ENCODE peak calls at places on chromosome 13, in six cellular contexts. One of them, this sample, is unnamed.

GRCh38 chr13:76522083-76522755 is 364.0 kb downstream of the KCTD12 start:
- DNase-seq in WTC11: peak; percentile 46
- DNase-seq in mammary epithelial cell: peak; percentile 43
- DNase-seq in fibroblast of pulmonary artery: peak; percentile 43
- DNase-seq in foreskin fibroblast: peak; percentile 62
- DNase-seq in uterus: no peak
- DNase-seq in this sample: no peak

GRCh38 chr13:32175307-32175706 is 139.9 kb downstream of the ZAR1L start:
- DNase-seq in mammary epithelial cell: no peak
- DNase-seq in uterus: peak; percentile 24
- DNase-seq in foreskin fibroblast: no peak
- DNase-seq in fibroblast of pulmonary artery: peak; percentile 36
- DNase-seq in WTC11: no peak
- DNase-seq in this sample: peak; percentile 35

GRCh38 chr13:65926750-65927171 is 1303.4 kb downstream of the PCDH9 start:
- DNase-seq in WTC11: peak; percentile 66
- DNase-seq in fibroblast of pulmonary artery: no peak
- DNase-seq in uterus: no peak
- DNase-seq in mammary epithelial cell: no peak
- DNase-seq in foreskin fibroblast: peak; percentile 33
- DNase-seq in this sample: peak; percentile 21

GRCh38 chr13:20231839-20232555 is at the start of gene GJB6:
- DNase-seq in uterus: no peak
- DNase-seq in WTC11: peak; percentile 68
- DNase-seq in fibroblast of pulmonary artery: no peak
- DNase-seq in mammary epithelial cell: peak; percentile 8
- DNase-seq in foreskin fibroblast: no peak
- DNase-seq in this sample: peak; percentile 67

GRCh38 chr13:24185591-24186232 is 25.2 kb downstream of the SPATA13 start:
- DNase-seq in uterus: no peak
- DNase-seq in foreskin fibroblast: peak; percentile 63
- DNase-seq in mammary epithelial cell: no peak
- DNase-seq in WTC11: no peak
- DNase-seq in fibroblast of pulmonary artery: peak; percentile 38
- DNase-seq in this sample: no peak

GRCh38 chr13:45728759-45729158 is 26.6 kb downstream of the CBY2 start:
- DNase-seq in fibroblast of pulmonary artery: peak; percentile 4
- DNase-seq in WTC11: peak; percentile 57
- DNase-seq in foreskin fibroblast: no peak
- DNase-seq in mammary epithelial cell: no peak
- DNase-seq in uterus: no peak
- DNase-seq in this sample: peak; percentile 12

GRCh38 chr13:111335263-111335662 is 14.8 kb downstream of the TEX29 start:
- DNase-seq in WTC11: no peak
- DNase-seq in mammary epithelial cell: no peak
- DNase-seq in uterus: no peak
- DNase-seq in fibroblast of pulmonary artery: no peak
- DNase-seq in foreskin fibroblast: no peak
- DNase-seq in this sample: no peak

GRCh38 chr13:101346942-101347728 is 69.2 kb downstream of the NALCN start:
- DNase-seq in mammary epithelial cell: peak; percentile 11
- DNase-seq in uterus: no peak
- DNase-seq in foreskin fibroblast: peak; percentile 54
- DNase-seq in WTC11: no peak
- DNase-seq in fibroblast of pulmonary artery: peak; percentile 11
- DNase-seq in this sample: no peak

GRCh38 chr13:73248711-73249580 is 190.1 kb downstream of the KLF5 start:
- DNase-seq in foreskin fibroblast: no peak
- DNase-seq in fibroblast of pulmonary artery: peak; percentile 59
- DNase-seq in uterus: no peak
- DNase-seq in mammary epithelial cell: peak; percentile 86
- DNase-seq in WTC11: no peak
- DNase-seq in this sample: no peak

GRCh38 chr13:85536706-85537105 is 262.5 kb downstream of the SLITRK6 start:
- DNase-seq in mammary epithelial cell: peak; percentile 11
- DNase-seq in fibroblast of pulmonary artery: peak; percentile 3
- DNase-seq in foreskin fibroblast: peak; percentile 66
- DNase-seq in WTC11: no peak
- DNase-seq in uterus: no peak
- DNase-seq in this sample: no peak

GRCh38 chr13:76991432-76991795 is 467 bp upstream of the CLN5 start:
- DNase-seq in fibroblast of pulmonary artery: no peak
- DNase-seq in WTC11: no peak
- DNase-seq in uterus: no peak
- DNase-seq in foreskin fibroblast: no peak
- DNase-seq in mammary epithelial cell: peak; percentile 13
- DNase-seq in this sample: no peak

GRCh38 chr13:102609696-102610095 is 12.9 kb downstream of the TPP2 start:
- DNase-seq in WTC11: no peak
- DNase-seq in foreskin fibroblast: no peak
- DNase-seq in mammary epithelial cell: no peak
- DNase-seq in fibroblast of pulmonary artery: no peak
- DNase-seq in uterus: no peak
- DNase-seq in this sample: no peak

GRCh38 chr13:73954808-73955207 is 179.4 kb downstream of the KLF12 start:
- DNase-seq in WTC11: no peak
- DNase-seq in uterus: no peak
- DNase-seq in mammary epithelial cell: no peak
- DNase-seq in foreskin fibroblast: no peak
- DNase-seq in fibroblast of pulmonary artery: no peak
- DNase-seq in this sample: no peak

GRCh38 chr13:33794576-33794975 is 23.4 kb upstream of the RFC3 start:
- DNase-seq in WTC11: no peak
- DNase-seq in fibroblast of pulmonary artery: peak; percentile 33
- DNase-seq in foreskin fibroblast: peak; percentile 21
- DNase-seq in uterus: no peak
- DNase-seq in mammary epithelial cell: peak; percentile 10
- DNase-seq in this sample: no peak

GRCh38 chr13:83666126-83666525 is 216.1 kb downstream of the SLITRK1 start:
- DNase-seq in mammary epithelial cell: no peak
- DNase-seq in foreskin fibroblast: peak; percentile 45
- DNase-seq in uterus: no peak
- DNase-seq in WTC11: no peak
- DNase-seq in fibroblast of pulmonary artery: no peak
- DNase-seq in this sample: no peak

GRCh38 chr13:111204438-111205177 is 89.5 kb downstream of the ARHGEF7 start:
- DNase-seq in mammary epithelial cell: peak; percentile 40
- DNase-seq in uterus: peak; percentile 66
- DNase-seq in foreskin fibroblast: peak; percentile 93
- DNase-seq in WTC11: peak; percentile 56
- DNase-seq in fibroblast of pulmonary artery: peak; percentile 86
- DNase-seq in this sample: peak; percentile 18

GRCh38 chr13:20673711-20674110 is 29.8 kb upstream of the IL17D start:
- DNase-seq in mammary epithelial cell: no peak
- DNase-seq in foreskin fibroblast: no peak
- DNase-seq in fibroblast of pulmonary artery: no peak
- DNase-seq in uterus: no peak
- DNase-seq in WTC11: no peak
- DNase-seq in this sample: no peak

GRCh38 chr13:27440408-27440807 is 10.0 kb downstream of the MTIF3 start:
- DNase-seq in uterus: no peak
- DNase-seq in WTC11: no peak
- DNase-seq in foreskin fibroblast: no peak
- DNase-seq in mammary epithelial cell: no peak
- DNase-seq in fibroblast of pulmonary artery: no peak
- DNase-seq in this sample: no peak

DNA sequence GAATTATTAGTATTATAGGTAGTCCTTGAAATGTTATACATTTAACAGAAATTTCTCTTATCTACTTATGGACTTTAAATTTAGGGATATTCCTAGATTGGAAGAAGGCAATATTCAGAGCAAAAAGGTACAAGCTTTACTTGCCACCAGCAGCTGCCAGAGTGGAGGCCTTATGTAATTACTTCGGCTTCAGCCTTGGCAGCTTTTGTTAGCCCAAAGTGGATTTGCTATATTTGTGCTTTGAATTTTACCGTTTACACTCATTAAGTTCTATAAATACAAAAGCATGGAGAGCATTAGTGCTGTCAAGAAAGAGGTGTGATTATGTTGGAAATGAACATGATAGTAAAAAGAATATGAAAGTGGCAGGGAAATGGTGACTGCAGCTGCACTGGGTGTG is 319.9 kb downstream of the ATP8A2 start:
- DNase-seq in WTC11: no peak
- DNase-seq in mammary epithelial cell: no peak
- DNase-seq in uterus: no peak
- DNase-seq in fibroblast of pulmonary artery: no peak
- DNase-seq in foreskin fibroblast: no peak
- DNase-seq in this sample: no peak
- TF ChIP-seq CTCF in WTC11: no peak
- TF ChIP-seq CTCF in mammary epithelial cell: no peak
- TF ChIP-seq CTCF in uterus: no peak
- TF ChIP-seq CTCF in fibroblast of pulmonary artery: no peak
- TF ChIP-seq CTCF in foreskin fibroblast: no peak
- TF ChIP-seq CTCF in this sample: no peak

DNA sequence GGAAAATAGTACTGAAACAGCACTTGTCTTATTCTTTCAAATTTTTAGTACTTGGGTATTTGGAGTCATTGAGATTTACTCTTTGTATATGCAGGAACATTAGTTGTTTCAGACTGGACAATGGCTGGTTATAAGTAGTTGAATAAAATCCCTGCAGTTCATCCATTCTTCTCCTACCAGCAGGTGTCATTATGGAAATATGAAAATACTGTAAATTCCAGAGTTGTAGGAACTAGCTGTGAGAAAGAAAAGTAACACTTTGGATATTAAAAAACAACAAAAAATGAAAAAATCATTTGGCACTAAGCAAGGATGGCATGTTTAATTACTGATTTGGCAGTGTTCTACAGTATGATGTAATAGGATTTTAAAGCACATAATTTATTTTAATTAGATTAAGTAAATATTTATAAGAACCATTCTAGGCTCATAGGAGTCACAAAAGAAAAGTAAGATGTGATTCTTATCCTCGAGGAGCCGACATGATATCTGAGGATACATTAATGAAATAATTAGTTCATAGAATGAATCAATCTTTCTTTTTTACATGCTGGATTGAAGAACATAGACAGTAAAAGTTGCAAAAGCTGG is 155.3 kb downstream of the KCNRG start:
- DNase-seq in fibroblast of pulmonary artery: peak; percentile 59
- DNase-seq in foreskin fibroblast: peak; percentile 44
- DNase-seq in mammary epithelial cell: peak; percentile 26
- DNase-seq in uterus: no peak
- DNase-seq in WTC11: no peak
- DNase-seq in this sample: no peak
- TF ChIP-seq CTCF in fibroblast of pulmonary artery: peak; percentile 50
- TF ChIP-seq CTCF in foreskin fibroblast: peak; percentile 46
- TF ChIP-seq CTCF in mammary epithelial cell: peak; percentile 47
- TF ChIP-seq CTCF in uterus: peak; percentile 28
- TF ChIP-seq CTCF in WTC11: no peak
- TF ChIP-seq CTCF in this sample: no peak

GRCh38 chr13:48508001-48508400 is 24.9 kb downstream of the RCBTB2 start:
- DNase-seq in mammary epithelial cell: peak; percentile 94
- DNase-seq in uterus: no peak
- DNase-seq in foreskin fibroblast: no peak
- DNase-seq in fibroblast of pulmonary artery: no peak
- DNase-seq in WTC11: no peak
- DNase-seq in this sample: no peak

GRCh38 chr13:48515732-48516131 is 17.1 kb downstream of the RCBTB2 start:
- DNase-seq in mammary epithelial cell: no peak
- DNase-seq in fibroblast of pulmonary artery: no peak
- DNase-seq in foreskin fibroblast: no peak
- DNase-seq in uterus: no peak
- DNase-seq in WTC11: no peak
- DNase-seq in this sample: no peak

GRCh38 chr13:48514776-48515175 is 18.1 kb downstream of the RCBTB2 start:
- DNase-seq in WTC11: no peak
- DNase-seq in fibroblast of pulmonary artery: no peak
- DNase-seq in foreskin fibroblast: no peak
- DNase-seq in uterus: no peak
- DNase-seq in mammary epithelial cell: no peak
- DNase-seq in this sample: no peak

GRCh38 chr13:48507024-48507423 is 25.9 kb downstream of the RCBTB2 start:
- DNase-seq in mammary epithelial cell: peak; percentile 79
- DNase-seq in WTC11: no peak
- DNase-seq in fibroblast of pulmonary artery: no peak
- DNase-seq in foreskin fibroblast: no peak
- DNase-seq in uterus: no peak
- DNase-seq in this sample: no peak

GRCh38 chr13:48511621-48512232 is 21.2 kb downstream of the RCBTB2 start:
- DNase-seq in uterus: no peak
- DNase-seq in foreskin fibroblast: no peak
- DNase-seq in mammary epithelial cell: no peak
- DNase-seq in fibroblast of pulmonary artery: no peak
- DNase-seq in WTC11: no peak
- DNase-seq in this sample: no peak
- TF ChIP-seq CTCF in uterus: no peak
- TF ChIP-seq CTCF in foreskin fibroblast: no peak
- TF ChIP-seq CTCF in mammary epithelial cell: no peak
- TF ChIP-seq CTCF in fibroblast of pulmonary artery: no peak
- TF ChIP-seq CTCF in WTC11: no peak
- TF ChIP-seq CTCF in this sample: no peak

DNA sequence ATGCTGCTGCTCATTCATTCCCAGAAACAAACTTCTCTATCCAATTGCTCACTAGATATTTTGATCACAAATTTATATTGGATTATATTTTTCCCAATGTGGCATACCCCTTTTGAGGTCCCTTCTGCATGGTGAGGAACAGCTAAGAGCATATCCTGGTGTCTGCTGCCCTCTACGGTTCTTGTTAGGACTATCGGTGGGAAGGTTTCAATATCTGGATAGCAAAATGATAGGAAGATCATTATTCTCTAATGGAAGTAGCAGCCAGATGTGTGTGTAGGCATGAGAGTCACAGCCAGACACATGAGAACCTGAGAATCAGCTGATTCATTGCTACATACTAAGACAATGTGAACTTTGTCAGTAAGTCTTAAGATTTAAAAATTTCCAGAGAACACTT is 1422.4 kb upstream of the MIR17HG start:
- DNase-seq in mammary epithelial cell: peak; percentile 45
- DNase-seq in WTC11: peak; percentile 28
- DNase-seq in fibroblast of pulmonary artery: peak; percentile 56
- DNase-seq in uterus: no peak
- DNase-seq in foreskin fibroblast: no peak
- DNase-seq in this sample: peak; percentile 16
- TF ChIP-seq CTCF in mammary epithelial cell: peak; percentile 78
- TF ChIP-seq CTCF in WTC11: no peak
- TF ChIP-seq CTCF in fibroblast of pulmonary artery: peak; percentile 62
- TF ChIP-seq CTCF in uterus: no peak
- TF ChIP-seq CTCF in foreskin fibroblast: no peak
- TF ChIP-seq CTCF in this sample: peak; percentile 48